ENCODE peak calls at places on chromosomes 3 and 15, in four cellular contexts. R is colonic mucosa, J is NCI-H460, I is hepatocyte. Y is an unnamed sample.

GRCh38 chr3:25911525-25912295 is 121.8 kb downstream of the OXSM start:
- DNase-seq in J (no peak), I (no peak), R (no peak), Y (no peak)

GRCh38 chr3:124559650-124560405 is 170.4 kb upstream of the UMPS start:
- DNase-seq in R (peak; percentile 85), J (peak; percentile 78), I (peak; percentile 91), Y (peak; percentile 89)

GRCh38 chr3:45599984-45600650 is 5.6 kb downstream of the LIMD1 start:
- DNase-seq in I (no peak), R (peak; percentile 80), J (no peak), Y (no peak)

GRCh38 chr15:25727867-25728600 is 135.1 kb downstream of the ATP10A start:
- DNase-seq in J (no peak), I (no peak), R (no peak), Y (peak; percentile 31)

GRCh38 chr3:49465269-49466034 is 4.6 kb upstream of the DAG1 start:
- DNase-seq in I (no peak), J (no peak), R (peak; percentile 32), Y (peak; percentile 97)

GRCh38 chr3:189267981-189268613 is 96.3 kb downstream of the TPRG1 start:
- DNase-seq in R (no peak), I (no peak), J (peak; percentile 65), Y (no peak)

GRCh38 chr3:133991637-133992036 is 38.1 kb downstream of the SLCO2A1 start:
- DNase-seq in J (no peak), R (no peak), I (no peak), Y (peak; percentile 29)

GRCh38 chr3:48367201-48367600 is 4.8 kb upstream of the FBXW12 start:
- DNase-seq in R (peak; percentile 42), J (no peak), I (no peak), Y (no peak)

GRCh38 chr15:67721996-67722395 is 103.3 kb upstream of the SKOR1 start:
- DNase-seq in R (no peak), I (no peak), J (no peak), Y (no peak)

GRCh38 chr3:127900536-127900935 is 14.5 kb upstream of the KBTBD12 start:
- DNase-seq in R (no peak), I (no peak), J (no peak), Y (peak; percentile 65)

GRCh38 chr3:196012481-196012880 is 69.4 kb downstream of the TFRC start:
- DNase-seq in I (no peak), R (no peak), J (no peak), Y (no peak)

GRCh38 chr15:37931868-37932267 is 2.6 kb upstream of the TMCO5A start:
- DNase-seq in I (no peak), J (no peak), R (no peak), Y (no peak)

GRCh38 chr15:68278345-68279217 is 1.0 kb downstream of the FEM1B start:
- DNase-seq in I (no peak), J (peak; percentile 46), R (peak; percentile 49), Y (no peak)

GRCh38 chr15:43441316-43441715 is 51.6 kb downstream of the TP53BP1 start:
- DNase-seq in J (no peak), R (no peak), I (no peak), Y (no peak)

GRCh38 chr3:55698826-55699225 is 211.7 kb upstream of the WNT5A start:
- DNase-seq in J (no peak), I (no peak), R (no peak), Y (no peak)

GRCh38 chr3:87426916-87427315 is 150.5 kb upstream of the POU1F1 start:
- DNase-seq in R (no peak), I (no peak), J (no peak), Y (no peak)

GRCh38 chr15:101091080-101092017 is 160.5 kb downstream of the CHSY1 start:
- DNase-seq in I (no peak), J (no peak), R (no peak), Y (no peak)

GRCh38 chr3:106457278-106458210 is 588.7 kb upstream of the CBLB start:
- DNase-seq in I (no peak), J (peak; percentile 63), R (no peak), Y (no peak)

GRCh38 chr3:139327861-139328260 is 16.0 kb upstream of the MRPS22 start:
- DNase-seq in I (no peak), J (no peak), R (no peak), Y (peak; percentile 71)

GRCh38 chr15:77634266-77634962 is 1.7 kb upstream of the LINGO1 start:
- DNase-seq in R (peak; percentile 91), J (peak; percentile 38), I (peak; percentile 84), Y (peak; percentile 94)

GRCh38 chr3:124663690-124664089 is 66.6 kb upstream of the UMPS start:
- DNase-seq in J (no peak), I (no peak), R (no peak), Y (no peak)

GRCh38 chr3:196634224-196634623 is 5.3 kb upstream of the NRROS start:
- DNase-seq in R (no peak), J (no peak), I (no peak), Y (no peak)

GRCh38 chr3:30286811-30287210 is 319.6 kb upstream of the TGFBR2 start:
- DNase-seq in R (no peak), J (no peak), I (no peak), Y (no peak)

GRCh38 chr3:33975463-33975862 is 177.0 kb downstream of the PDCD6IP start:
- DNase-seq in I (no peak), J (no peak), R (no peak), Y (no peak)

GRCh38 chr3:187130346-187131066 is 8.8 kb downstream of the RPL39L start:
- DNase-seq in I (no peak), J (no peak), R (no peak), Y (no peak)

GRCh38 chr3:53273271-53273670 is 17.4 kb upstream of the TKT start:
- DNase-seq in R (no peak), J (no peak), I (no peak), Y (no peak)